ENCODE peak calls at places on chromosomes 16 and 17, in four cellular contexts. One of them, this sample, is unnamed.

GRCh38 chr16:78522327-78522726 is 422.9 kb downstream of the WWOX start:
- DNase-seq in WTC11: no peak
- DNase-seq in HFFc6: no peak
- DNase-seq in mesothelial cell of epicardium: no peak
- DNase-seq in this sample: no peak

GRCh38 chr16:22352726-22353125 is 21.7 kb downstream of the CDR2 start:
- DNase-seq in WTC11: no peak
- DNase-seq in HFFc6: no peak
- DNase-seq in mesothelial cell of epicardium: no peak
- DNase-seq in this sample: no peak

GRCh38 chr16:3745751-3746355 is 28.5 kb upstream of the TRAP1 start:
- DNase-seq in WTC11: no peak
- DNase-seq in HFFc6: no peak
- DNase-seq in mesothelial cell of epicardium: no peak
- DNase-seq in this sample: no peak

GRCh38 chr17:37820313-37821024 is 75.6 kb upstream of the HNF1B start:
- DNase-seq in WTC11: no peak
- DNase-seq in HFFc6: no peak
- DNase-seq in mesothelial cell of epicardium: no peak
- DNase-seq in this sample: no peak

GRCh38 chr17:48541574-48542113 is 3.3 kb downstream of the HOXB2 start:
- DNase-seq in WTC11: no peak
- DNase-seq in HFFc6: no peak
- DNase-seq in mesothelial cell of epicardium: peak; percentile 65
- DNase-seq in this sample: no peak

GRCh38 chr17:54891176-54891821 is 9.4 kb upstream of the TOM1L1 start:
- DNase-seq in WTC11: peak; percentile 39
- DNase-seq in HFFc6: peak; percentile 69
- DNase-seq in mesothelial cell of epicardium: peak; percentile 39
- DNase-seq in this sample: no peak

GRCh38 chr16:10009691-10010090 is 172.5 kb downstream of the GRIN2A start:
- DNase-seq in WTC11: no peak
- DNase-seq in HFFc6: no peak
- DNase-seq in mesothelial cell of epicardium: no peak
- DNase-seq in this sample: no peak

GRCh38 chr16:4805231-4805630 is 2.8 kb upstream of the ROGDI start:
- DNase-seq in WTC11: no peak
- DNase-seq in HFFc6: no peak
- DNase-seq in mesothelial cell of epicardium: no peak
- DNase-seq in this sample: no peak

GRCh38 chr17:41394254-41395016 is 3.0 kb downstream of the KRT31 start:
- DNase-seq in WTC11: no peak
- DNase-seq in HFFc6: no peak
- DNase-seq in mesothelial cell of epicardium: no peak
- DNase-seq in this sample: no peak

GRCh38 chr16:75351183-75351582 is 82.1 kb downstream of the CFDP1 start:
- DNase-seq in WTC11: no peak
- DNase-seq in HFFc6: peak; percentile 73
- DNase-seq in mesothelial cell of epicardium: no peak
- DNase-seq in this sample: no peak

GRCh38 chr16:87185313-87185712 is 131.9 kb downstream of the C16orf95 start:
- DNase-seq in WTC11: no peak
- DNase-seq in HFFc6: no peak
- DNase-seq in mesothelial cell of epicardium: no peak
- DNase-seq in this sample: no peak

GRCh38 chr17:17582372-17582771 is 9.1 kb downstream of the PEMT start:
- DNase-seq in WTC11: no peak
- DNase-seq in HFFc6: no peak
- DNase-seq in mesothelial cell of epicardium: no peak
- DNase-seq in this sample: no peak
- TF ChIP-seq CTCF in WTC11: no peak
- TF ChIP-seq CTCF in HFFc6: no peak
- TF ChIP-seq CTCF in mesothelial cell of epicardium: no peak
- TF ChIP-seq CTCF in this sample: no peak

GRCh38 chr16:67393111-67393789 is at the start of gene TPPP3:
- DNase-seq in WTC11: peak; percentile 90
- DNase-seq in HFFc6: peak; percentile 62
- DNase-seq in mesothelial cell of epicardium: peak; percentile 74
- DNase-seq in this sample: peak; percentile 86
- TF ChIP-seq CTCF in WTC11: peak; percentile 25
- TF ChIP-seq CTCF in HFFc6: peak; percentile 77
- TF ChIP-seq CTCF in mesothelial cell of epicardium: peak; percentile 70
- TF ChIP-seq CTCF in this sample: peak; percentile 81

DNA sequence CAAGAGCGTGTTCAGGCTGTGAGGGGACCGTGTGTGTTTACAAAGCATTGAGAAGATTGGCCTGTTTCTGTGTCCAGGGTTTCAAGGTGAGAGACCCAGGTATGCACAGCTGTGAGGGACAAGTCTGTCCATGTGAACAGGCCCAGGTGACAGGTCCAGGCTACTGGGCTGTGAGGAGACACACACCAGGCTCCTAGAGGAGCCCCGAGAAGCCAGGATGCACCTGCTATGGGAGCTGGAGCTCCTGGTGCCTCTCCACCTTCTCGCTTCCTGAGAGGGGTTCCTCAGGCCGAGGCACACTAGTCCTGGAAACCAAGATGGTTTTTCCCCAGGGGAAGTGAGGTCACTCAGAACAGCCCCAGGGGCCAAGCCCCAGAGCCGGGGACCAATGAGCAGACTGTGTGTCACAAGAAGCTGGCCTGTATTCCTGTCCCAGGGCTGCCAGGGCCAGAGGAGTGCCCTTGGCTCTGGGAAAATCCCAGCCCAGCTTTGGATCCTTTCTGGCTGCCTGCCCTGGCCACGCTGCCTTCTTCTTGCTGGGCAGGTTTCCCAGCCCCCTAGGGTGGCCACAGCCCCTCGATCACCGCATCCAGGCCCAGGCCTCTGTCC is 153.4 kb upstream of the PLCG2 start:
- DNase-seq in WTC11: no peak
- DNase-seq in HFFc6: peak; percentile 38
- DNase-seq in mesothelial cell of epicardium: no peak
- DNase-seq in this sample: no peak
- TF ChIP-seq CTCF in WTC11: no peak
- TF ChIP-seq CTCF in HFFc6: no peak
- TF ChIP-seq CTCF in mesothelial cell of epicardium: no peak
- TF ChIP-seq CTCF in this sample: no peak

GRCh38 chr16:71501562-71501961 is 12.4 kb upstream of the ZNF19 start:
- DNase-seq in WTC11: no peak
- DNase-seq in HFFc6: no peak
- DNase-seq in mesothelial cell of epicardium: no peak
- DNase-seq in this sample: no peak
- TF ChIP-seq CTCF in WTC11: no peak
- TF ChIP-seq CTCF in HFFc6: no peak
- TF ChIP-seq CTCF in mesothelial cell of epicardium: no peak
- TF ChIP-seq CTCF in this sample: no peak

DNA sequence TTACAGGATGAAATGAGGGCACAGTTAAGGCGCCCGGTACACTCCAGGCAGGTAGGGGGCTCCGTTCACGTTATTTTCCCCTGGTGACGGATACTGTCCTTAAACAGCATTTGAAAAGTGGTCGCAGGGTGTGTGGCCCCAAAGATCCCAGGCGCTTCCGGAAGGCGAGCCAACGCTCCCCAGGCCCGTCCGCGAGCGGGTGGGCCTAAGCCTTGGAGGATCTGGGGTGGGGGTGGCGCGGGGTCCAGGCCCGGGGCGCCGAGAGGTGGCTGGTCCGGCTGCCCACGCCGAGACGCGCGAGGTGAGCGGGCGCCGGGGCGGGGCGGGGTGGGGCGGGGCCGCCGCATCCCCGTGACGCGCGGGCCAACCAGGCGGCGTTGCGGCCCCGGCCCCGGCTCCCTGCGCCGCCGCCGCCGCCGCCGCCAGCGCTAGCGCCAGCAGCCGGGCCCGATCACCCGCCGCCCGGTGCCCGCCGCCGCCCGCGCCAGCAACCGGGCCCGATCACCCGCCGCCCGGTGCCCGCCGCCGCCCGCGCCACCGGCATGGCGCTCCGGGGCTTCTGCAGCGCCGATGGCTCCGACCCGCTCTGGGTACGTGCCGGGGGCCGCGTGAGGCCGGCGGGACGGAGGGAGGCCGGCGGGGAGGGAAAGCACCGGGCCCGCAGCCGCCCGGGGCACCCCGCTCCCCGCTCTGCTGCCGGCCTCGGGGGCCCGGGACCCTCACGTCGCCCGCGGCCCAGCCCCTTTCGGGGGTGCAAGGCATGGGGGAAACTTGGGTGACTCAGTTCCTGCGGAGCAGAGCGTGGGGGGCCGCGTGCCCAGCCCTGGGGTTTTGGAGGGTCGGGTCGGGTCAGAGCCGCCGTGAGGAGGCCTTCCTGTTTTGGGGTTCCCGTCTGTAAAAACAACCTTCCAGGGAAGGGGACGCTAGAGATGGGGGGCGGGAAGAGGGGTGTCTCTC is at the start of gene ABCC1:
- DNase-seq in WTC11: peak; percentile 24
- DNase-seq in HFFc6: no peak
- DNase-seq in mesothelial cell of epicardium: peak; percentile 47
- DNase-seq in this sample: no peak
- TF ChIP-seq CTCF in WTC11: no peak
- TF ChIP-seq CTCF in HFFc6: no peak
- TF ChIP-seq CTCF in mesothelial cell of epicardium: no peak
- TF ChIP-seq CTCF in this sample: no peak

GRCh38 chr17:73192894-73193701 is at the start of gene COG1:
- DNase-seq in WTC11: peak; percentile 82
- DNase-seq in HFFc6: peak; percentile 65
- DNase-seq in mesothelial cell of epicardium: peak; percentile 71
- DNase-seq in this sample: peak; percentile 78
- TF ChIP-seq CTCF in WTC11: no peak
- TF ChIP-seq CTCF in HFFc6: no peak
- TF ChIP-seq CTCF in mesothelial cell of epicardium: no peak
- TF ChIP-seq CTCF in this sample: no peak

GRCh38 chr17:1931759-1932579 is 93.2 kb downstream of the RTN4RL1 start:
- DNase-seq in WTC11: peak; percentile 73
- DNase-seq in HFFc6: no peak
- DNase-seq in mesothelial cell of epicardium: no peak
- DNase-seq in this sample: no peak
- TF ChIP-seq CTCF in WTC11: no peak
- TF ChIP-seq CTCF in HFFc6: no peak
- TF ChIP-seq CTCF in mesothelial cell of epicardium: no peak
- TF ChIP-seq CTCF in this sample: peak; percentile 13

GRCh38 chr17:45650601-45651000 is 133.5 kb upstream of the CRHR1 start:
- DNase-seq in WTC11: no peak
- DNase-seq in HFFc6: no peak
- DNase-seq in mesothelial cell of epicardium: no peak
- DNase-seq in this sample: no peak

GRCh38 chr17:45649796-45650195 is 134.3 kb upstream of the CRHR1 start:
- DNase-seq in WTC11: no peak
- DNase-seq in HFFc6: no peak
- DNase-seq in mesothelial cell of epicardium: no peak
- DNase-seq in this sample: no peak

GRCh38 chr17:45651145-45651713 is 132.9 kb upstream of the CRHR1 start:
- DNase-seq in WTC11: no peak
- DNase-seq in HFFc6: no peak
- DNase-seq in mesothelial cell of epicardium: no peak
- DNase-seq in this sample: no peak

GRCh38 chr17:45646288-45646988 is 137.7 kb upstream of the CRHR1 start:
- DNase-seq in WTC11: no peak
- DNase-seq in HFFc6: no peak
- DNase-seq in mesothelial cell of epicardium: no peak
- DNase-seq in this sample: no peak

GRCh38 chr17:45648642-45649041 is 135.5 kb upstream of the CRHR1 start:
- DNase-seq in WTC11: peak; percentile 80
- DNase-seq in HFFc6: no peak
- DNase-seq in mesothelial cell of epicardium: no peak
- DNase-seq in this sample: no peak
- TF ChIP-seq CTCF in WTC11: peak; percentile 70
- TF ChIP-seq CTCF in HFFc6: peak; percentile 41
- TF ChIP-seq CTCF in mesothelial cell of epicardium: no peak
- TF ChIP-seq CTCF in this sample: peak; percentile 45